ENCODE peak calls at places on chromosome 5, in nine cellular contexts. I is effector memory CD4-positive, alpha-beta T cell; H is tibial artery; L is H9; V is brain microvascular endothelial cell; Y is mammary epithelial cell; X is heart left ventricle; F is right lobe of liver; E is K562. D is an unnamed sample.

GRCh38 chr5:151155149-151155776 is 2.3 kb downstream of the ANXA6 start:
- DNase-seq in I (peak; percentile 54), H (no peak), L (no peak), V (no peak), Y (no peak), X (no peak), F (no peak), E (no peak), D (no peak)

GRCh38 chr5:113202904-113203716 is 226.5 kb downstream of the DCP2 start:
- DNase-seq in I (no peak), H (peak; percentile 41), L (peak; percentile 41), V (peak; percentile 94), Y (no peak), X (peak; percentile 88), F (peak; percentile 97), E (peak; percentile 68), D (peak; percentile 39)

GRCh38 chr5:127878174-127878750 is 175.1 kb downstream of the CCDC192 start:
- DNase-seq in I (no peak), H (no peak), L (peak; percentile 52), V (peak; percentile 53), Y (peak; percentile 59), X (peak; percentile 47), F (no peak), E (peak; percentile 38), D (peak; percentile 52)

GRCh38 chr5:73204302-73204701 is 31.3 kb downstream of the TMEM174 start:
- DNase-seq in I (no peak), H (no peak), L (no peak), V (no peak), Y (no peak), X (no peak), F (no peak), E (no peak), D (no peak)

GRCh38 chr5:59709833-59710232 is 183.7 kb downstream of the PDE4D start:
- DNase-seq in I (no peak), H (no peak), L (no peak), V (peak; percentile 90), Y (peak; percentile 71), X (no peak), F (no peak), E (no peak), D (peak; percentile 61)

GRCh38 chr5:78594946-78595921 is 53.3 kb downstream of the LHFPL2 start:
- DNase-seq in I (no peak), H (peak; percentile 49), L (no peak), V (peak; percentile 99), Y (peak; percentile 96), X (peak; percentile 51), F (no peak), E (peak; percentile 48), D (peak; percentile 79)

GRCh38 chr5:6950872-6951271 is 237.6 kb downstream of the TENT4A start:
- DNase-seq in I (no peak), H (no peak), L (no peak), V (no peak), Y (no peak), X (no peak), F (no peak), E (no peak), D (no peak)

GRCh38 chr5:60633336-60633735 is 66.6 kb downstream of the DEPDC1B start:
- DNase-seq in I (no peak), H (no peak), L (no peak), V (peak; percentile 79), Y (peak; percentile 67), X (no peak), F (no peak), E (no peak), D (peak; percentile 74)

GRCh38 chr5:151432210-151432609 is 15.2 kb upstream of the SLC36A1 start:
- DNase-seq in I (no peak), H (no peak), L (no peak), V (no peak), Y (no peak), X (no peak), F (no peak), E (no peak), D (no peak)

GRCh38 chr5:84306617-84307016 is 78.1 kb downstream of the EDIL3 start:
- DNase-seq in I (no peak), H (no peak), L (no peak), V (no peak), Y (no peak), X (no peak), F (no peak), E (no peak), D (no peak)

GRCh38 chr5:45017568-45017967 is 208.8 kb downstream of the MRPS30 start:
- DNase-seq in I (no peak), H (no peak), L (no peak), V (no peak), Y (no peak), X (no peak), F (no peak), E (no peak), D (no peak)

GRCh38 chr5:180099733-180100611 is 28.4 kb upstream of the RNF130 start:
- DNase-seq in I (no peak), H (no peak), L (no peak), V (no peak), Y (no peak), X (no peak), F (no peak), E (no peak), D (no peak)

GRCh38 chr5:18798058-18798457 is 1163.8 kb downstream of the TAF11L14 start:
- DNase-seq in I (no peak), H (no peak), L (peak; percentile 94), V (no peak), Y (no peak), X (no peak), F (no peak), E (peak; percentile 40), D (no peak)

GRCh38 chr5:85604786-85605185 is 1013.0 kb upstream of the COX7C start:
- DNase-seq in I (no peak), H (no peak), L (no peak), V (no peak), Y (no peak), X (no peak), F (no peak), E (no peak), D (no peak)

GRCh38 chr5:137782055-137782454 is 27.9 kb upstream of the HNRNPA0 start:
- DNase-seq in I (no peak), H (no peak), L (no peak), V (no peak), Y (no peak), X (no peak), F (no peak), E (no peak), D (no peak)

DNA sequence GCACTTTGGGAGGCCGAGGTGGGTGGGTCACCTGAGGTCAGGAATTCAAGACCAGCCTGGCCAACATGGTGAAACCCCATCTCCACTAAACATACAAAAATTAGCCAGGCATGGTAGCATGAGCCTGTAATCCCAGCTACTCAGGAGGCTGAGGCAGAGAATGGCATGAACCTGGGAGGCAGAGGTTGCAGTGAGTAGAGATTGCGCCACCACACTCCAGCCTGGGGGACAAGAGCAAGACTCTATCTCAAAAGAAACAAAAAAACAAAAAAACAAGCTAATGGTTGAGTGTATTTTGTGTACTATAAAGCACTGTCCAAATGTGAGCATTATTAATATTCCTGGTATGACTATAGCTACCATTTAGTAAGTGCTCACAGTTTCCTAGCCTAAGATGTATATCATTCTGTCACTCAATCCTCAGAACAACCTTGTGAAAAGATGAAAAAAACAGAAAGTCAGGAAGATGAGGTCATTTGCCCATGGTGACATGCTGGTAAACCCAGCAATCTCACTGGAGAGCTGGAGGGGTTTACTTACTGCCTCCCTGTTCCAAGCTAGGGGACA is 27.7 kb downstream of the ARHGEF37 start:
- DNase-seq in I (no peak), H (no peak), L (no peak), V (no peak), Y (peak; percentile 24), X (no peak), F (no peak), E (no peak), D (peak; percentile 38)
- H3K27ac ChIP-seq in I (no peak overlapping the region), H (no peak overlapping the region), L (no peak overlapping the region), V (no peak overlapping the region), Y (peak overlapping the region; percentile 48), X (no peak overlapping the region), F (no peak overlapping the region), E (no peak overlapping the region), D (peak overlapping the region; percentile 88)

DNA sequence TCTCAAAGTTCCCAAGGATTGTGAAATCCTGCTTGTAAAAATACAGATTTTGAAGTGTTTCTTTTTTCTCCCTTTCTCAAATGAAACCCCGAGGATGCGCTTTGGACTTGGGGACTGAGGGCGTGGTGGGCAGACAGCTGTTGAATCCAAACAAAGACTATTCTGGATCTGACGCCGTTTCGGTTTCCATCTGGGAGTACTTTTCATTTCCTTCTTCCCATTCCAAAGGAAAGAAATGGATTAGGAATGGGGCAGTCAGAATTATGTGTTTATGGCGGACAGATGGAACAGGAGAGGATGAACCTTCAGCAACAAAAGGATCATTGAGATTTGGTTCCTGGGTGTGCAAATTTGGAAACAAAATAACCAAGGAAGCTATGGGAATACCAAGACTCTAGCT is 300.5 kb downstream of the PARP8 start:
- DNase-seq in I (no peak), H (no peak), L (no peak), V (no peak), Y (no peak), X (no peak), F (no peak), E (no peak), D (no peak)
- H3K27me3 ChIP-seq in I (peaks cover 67% of the 10 kb centered on the region), H (peaks cover 90% of the 10 kb centered on the region), L (peaks cover 76% of the 10 kb centered on the region), V (peaks cover 69% of the 10 kb centered on the region), Y (peaks cover 73% of the 10 kb centered on the region), X (peaks cover 65% of the 10 kb centered on the region), F (peaks cover 50% of the 10 kb centered on the region), E (peaks cover 18% of the 10 kb centered on the region), D (peaks cover 61% of the 10 kb centered on the region)

DNA sequence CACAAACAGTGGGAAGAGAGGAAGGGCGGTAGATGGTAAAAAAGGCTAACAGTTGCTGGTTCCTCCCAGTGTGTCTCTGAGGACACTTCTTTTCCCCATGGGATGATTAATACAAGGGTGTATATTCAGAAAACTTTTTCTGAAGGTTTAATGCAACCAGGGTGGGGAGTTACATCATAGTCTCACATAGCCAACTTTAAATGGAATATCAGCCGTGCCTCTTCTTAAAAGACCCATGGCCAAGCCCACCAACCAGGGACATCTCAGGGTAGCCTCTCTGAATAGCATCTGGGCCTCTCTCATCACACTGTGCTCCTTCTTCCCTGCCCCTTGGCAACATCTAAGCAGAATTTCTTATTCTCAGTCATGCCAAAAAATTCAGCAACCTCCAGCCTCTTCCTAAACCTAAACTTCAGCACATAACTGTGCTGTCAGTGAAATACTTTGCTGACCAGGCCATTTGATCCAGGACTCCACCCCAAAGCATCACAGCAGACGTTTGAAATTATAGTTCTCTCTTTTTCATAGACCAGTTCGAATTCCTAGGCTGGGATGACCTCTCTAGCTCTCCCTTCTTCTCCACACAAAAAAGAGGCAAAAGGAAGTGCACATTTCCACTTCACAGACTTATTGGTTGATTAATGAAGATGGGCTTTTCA is 85.3 kb upstream of the RAI14 start:
- DNase-seq in I (no peak), H (no peak), L (no peak), V (peak; percentile 74), Y (peak; percentile 16), X (no peak), F (no peak), E (no peak), D (no peak)
- H3K27ac ChIP-seq in I (no peak overlapping the region), H (no peak overlapping the region), L (no peak overlapping the region), V (peak overlapping the region; percentile 95), Y (peak overlapping the region; percentile 18), X (peak overlapping the region; percentile 35), F (no peak overlapping the region), E (no peak overlapping the region), D (peak overlapping the region; percentile 27)

DNA sequence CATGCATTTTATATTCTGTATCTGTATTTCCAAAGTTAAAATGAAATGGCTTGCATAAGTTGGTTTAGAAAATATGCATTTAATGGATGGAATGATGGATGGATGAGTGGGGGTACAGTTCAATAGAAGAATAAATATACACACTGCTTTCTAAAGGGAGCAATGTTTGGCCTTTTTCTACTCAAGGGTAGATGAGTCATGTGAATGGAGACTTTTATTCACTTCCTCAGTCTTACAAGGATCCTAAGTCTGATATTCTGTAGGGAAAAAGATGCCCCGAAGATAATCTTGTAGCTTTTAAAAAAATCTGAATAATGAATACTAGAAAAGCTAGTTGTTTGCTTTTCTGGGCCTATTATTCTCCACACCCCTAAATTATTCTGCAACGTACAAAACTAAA is 2112.1 kb downstream of the MAT2B start:
- DNase-seq in I (no peak), H (no peak), L (no peak), V (no peak), Y (no peak), X (no peak), F (no peak), E (no peak), D (no peak)
- H3K27me3 ChIP-seq in I (no peaks in the 10 kb centered on the region), H (no peaks in the 10 kb centered on the region), L (no peaks in the 10 kb centered on the region), V (no peaks in the 10 kb centered on the region), Y (no peaks in the 10 kb centered on the region), X (no peaks in the 10 kb centered on the region), F (no peaks in the 10 kb centered on the region), E (no peaks in the 10 kb centered on the region), D (no peaks in the 10 kb centered on the region)

D was measured in foreskin keratinocyte.